ENCODE peak calls at places on chromosomes 5 and 9, in nine cellular contexts. One of them, this sample, is unnamed.

GRCh38 chr5:176624916-176625315 is 5.4 kb downstream of the SNCB start:
- DNase-seq in hepatocyte: no peak
- DNase-seq in fibroblast of lung: no peak
- DNase-seq in GM23248: no peak
- DNase-seq in HCT116: no peak
- DNase-seq in IMR-90: no peak
- DNase-seq in K562: no peak
- DNase-seq in OCI-LY7: no peak
- DNase-seq in mesenchymal stem cell: no peak
- DNase-seq in this sample: no peak

GRCh38 chr5:112636288-112636731 is 101.4 kb upstream of the APC start:
- DNase-seq in GM23248: no peak
- DNase-seq in fibroblast of lung: no peak
- DNase-seq in hepatocyte: peak; percentile 53
- DNase-seq in K562: no peak
- DNase-seq in HCT116: no peak
- DNase-seq in IMR-90: no peak
- DNase-seq in OCI-LY7: no peak
- DNase-seq in mesenchymal stem cell: no peak
- DNase-seq in this sample: no peak

GRCh38 chr9:4164356-4164755 is 135.5 kb downstream of the GLIS3 start:
- DNase-seq in IMR-90: no peak
- DNase-seq in GM23248: no peak
- DNase-seq in mesenchymal stem cell: peak; percentile 54
- DNase-seq in fibroblast of lung: no peak
- DNase-seq in HCT116: no peak
- DNase-seq in hepatocyte: no peak
- DNase-seq in OCI-LY7: no peak
- DNase-seq in K562: no peak
- DNase-seq in this sample: no peak

GRCh38 chr5:112555691-112556090 is 136.6 kb upstream of the EPB41L4A start:
- DNase-seq in IMR-90: peak; percentile 57
- DNase-seq in hepatocyte: no peak
- DNase-seq in GM23248: peak; percentile 74
- DNase-seq in OCI-LY7: no peak
- DNase-seq in K562: no peak
- DNase-seq in mesenchymal stem cell: peak; percentile 30
- DNase-seq in HCT116: no peak
- DNase-seq in fibroblast of lung: peak; percentile 23
- DNase-seq in this sample: no peak

GRCh38 chr5:132025403-132025971 is 14.0 kb upstream of the ACSL6 start:
- DNase-seq in GM23248: no peak
- DNase-seq in K562: no peak
- DNase-seq in OCI-LY7: no peak
- DNase-seq in fibroblast of lung: no peak
- DNase-seq in hepatocyte: no peak
- DNase-seq in IMR-90: no peak
- DNase-seq in mesenchymal stem cell: no peak
- DNase-seq in HCT116: no peak
- DNase-seq in this sample: no peak

GRCh38 chr5:169431386-169431785 is 130.4 kb upstream of the SLIT3 start:
- DNase-seq in fibroblast of lung: peak; percentile 27
- DNase-seq in IMR-90: no peak
- DNase-seq in GM23248: peak; percentile 41
- DNase-seq in K562: no peak
- DNase-seq in mesenchymal stem cell: no peak
- DNase-seq in hepatocyte: no peak
- DNase-seq in OCI-LY7: no peak
- DNase-seq in HCT116: no peak
- DNase-seq in this sample: no peak

GRCh38 chr5:24381861-24382460 is 262.8 kb downstream of the CDH10 start:
- DNase-seq in GM23248: no peak
- DNase-seq in IMR-90: no peak
- DNase-seq in mesenchymal stem cell: peak; percentile 65
- DNase-seq in fibroblast of lung: no peak
- DNase-seq in K562: no peak
- DNase-seq in HCT116: no peak
- DNase-seq in hepatocyte: no peak
- DNase-seq in OCI-LY7: peak; percentile 19
- DNase-seq in this sample: no peak

GRCh38 chr9:97440160-97440559 is 28.3 kb downstream of the TDRD7 start:
- DNase-seq in HCT116: no peak
- DNase-seq in mesenchymal stem cell: no peak
- DNase-seq in fibroblast of lung: no peak
- DNase-seq in GM23248: no peak
- DNase-seq in hepatocyte: no peak
- DNase-seq in IMR-90: no peak
- DNase-seq in OCI-LY7: no peak
- DNase-seq in K562: no peak
- DNase-seq in this sample: no peak

GRCh38 chr9:88997646-88998045 is 6.4 kb downstream of the S1PR3 start:
- DNase-seq in hepatocyte: no peak
- DNase-seq in GM23248: no peak
- DNase-seq in K562: no peak
- DNase-seq in IMR-90: no peak
- DNase-seq in OCI-LY7: no peak
- DNase-seq in fibroblast of lung: no peak
- DNase-seq in mesenchymal stem cell: no peak
- DNase-seq in HCT116: no peak
- DNase-seq in this sample: no peak

GRCh38 chr9:113528088-113528487 is 64.6 kb downstream of the RGS3 start:
- DNase-seq in K562: no peak
- DNase-seq in mesenchymal stem cell: no peak
- DNase-seq in OCI-LY7: no peak
- DNase-seq in IMR-90: no peak
- DNase-seq in hepatocyte: no peak
- DNase-seq in fibroblast of lung: no peak
- DNase-seq in HCT116: no peak
- DNase-seq in GM23248: no peak
- DNase-seq in this sample: no peak
- H3K36me3 ChIP-seq in K562: no peaks in the 10 kb centered on the region
- H3K36me3 ChIP-seq in mesenchymal stem cell: no peaks in the 10 kb centered on the region
- H3K36me3 ChIP-seq in OCI-LY7: peaks cover 24% of the 10 kb centered on the region
- H3K36me3 ChIP-seq in IMR-90: no peaks in the 10 kb centered on the region
- H3K36me3 ChIP-seq in hepatocyte: no peaks in the 10 kb centered on the region
- H3K36me3 ChIP-seq in fibroblast of lung: no peaks in the 10 kb centered on the region
- H3K36me3 ChIP-seq in HCT116: peaks cover 39% of the 10 kb centered on the region
- H3K36me3 ChIP-seq in GM23248: no peaks in the 10 kb centered on the region
- H3K36me3 ChIP-seq in this sample: no peaks in the 10 kb centered on the region

DNA sequence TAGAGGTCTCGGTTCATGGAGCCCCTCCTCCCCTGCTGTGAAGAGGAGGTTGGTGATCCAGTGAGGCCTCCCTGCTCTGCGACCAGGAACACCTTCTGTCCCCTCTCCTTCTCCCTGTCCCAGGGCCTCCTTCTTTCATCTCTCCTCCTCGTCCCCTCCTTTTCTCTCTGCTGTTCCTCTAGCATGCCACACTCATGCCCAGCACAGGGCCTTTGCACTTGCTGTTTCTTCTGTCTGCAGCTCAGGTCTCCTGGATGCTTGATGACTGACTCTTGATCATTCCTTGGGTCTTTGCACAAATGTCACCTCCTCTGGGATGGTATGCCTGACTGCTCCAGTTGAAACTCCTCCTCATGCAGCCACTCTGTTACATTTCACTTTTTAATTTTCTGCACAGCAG is 23.2 kb upstream of the PSD2 start:
- DNase-seq in hepatocyte: no peak
- DNase-seq in mesenchymal stem cell: no peak
- DNase-seq in K562: no peak
- DNase-seq in GM23248: no peak
- DNase-seq in IMR-90: no peak
- DNase-seq in fibroblast of lung: no peak
- DNase-seq in OCI-LY7: no peak
- DNase-seq in HCT116: no peak
- DNase-seq in this sample: no peak
- H3K4me2 ChIP-seq in hepatocyte: no peak overlapping the region
- H3K4me2 ChIP-seq in mesenchymal stem cell: no peak overlapping the region
- H3K4me2 ChIP-seq in K562: no peak overlapping the region
- H3K4me2 ChIP-seq in GM23248: no peak overlapping the region
- H3K4me2 ChIP-seq in IMR-90: no peak overlapping the region
- H3K4me2 ChIP-seq in fibroblast of lung: no peak overlapping the region
- H3K4me2 ChIP-seq in OCI-LY7: no peak overlapping the region
- H3K4me2 ChIP-seq in HCT116: no peak overlapping the region
- H3K4me2 ChIP-seq in this sample: no peak overlapping the region

GRCh38 chr9:114308361-114308950 is 14.4 kb upstream of the ORM1 start:
- DNase-seq in OCI-LY7: no peak
- DNase-seq in GM23248: no peak
- DNase-seq in fibroblast of lung: no peak
- DNase-seq in mesenchymal stem cell: no peak
- DNase-seq in K562: no peak
- DNase-seq in HCT116: no peak
- DNase-seq in IMR-90: no peak
- DNase-seq in hepatocyte: no peak
- DNase-seq in this sample: no peak
- H3K36me3 ChIP-seq in OCI-LY7: no peaks in the 10 kb centered on the region
- H3K36me3 ChIP-seq in GM23248: no peaks in the 10 kb centered on the region
- H3K36me3 ChIP-seq in fibroblast of lung: peaks cover 2% of the 10 kb centered on the region
- H3K36me3 ChIP-seq in mesenchymal stem cell: peaks cover 5% of the 10 kb centered on the region
- H3K36me3 ChIP-seq in K562: no peaks in the 10 kb centered on the region
- H3K36me3 ChIP-seq in HCT116: no peaks in the 10 kb centered on the region
- H3K36me3 ChIP-seq in IMR-90: peaks cover 15% of the 10 kb centered on the region
- H3K36me3 ChIP-seq in hepatocyte: no peaks in the 10 kb centered on the region
- H3K36me3 ChIP-seq in this sample: peaks cover 2% of the 10 kb centered on the region

DNA sequence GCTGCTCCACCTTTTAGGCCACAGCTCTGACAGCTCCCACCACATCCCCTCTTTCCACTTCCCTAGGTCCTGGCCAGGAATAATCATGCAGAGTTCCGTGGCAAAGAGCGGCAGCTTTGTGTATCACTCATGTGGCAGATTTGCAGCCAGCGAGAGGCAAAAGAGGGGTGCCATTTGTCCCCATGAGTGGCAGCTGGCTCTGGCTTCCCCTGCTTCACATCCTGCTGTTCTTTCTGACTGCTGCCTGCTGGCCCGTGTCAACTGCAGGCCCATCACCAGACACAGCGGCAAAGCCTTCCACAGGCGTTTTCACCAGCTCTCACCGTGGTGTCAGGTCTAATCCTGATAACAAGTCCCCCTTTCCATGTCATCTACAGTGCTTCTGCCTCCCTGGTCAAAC is 430.6 kb upstream of the DAP start:
- DNase-seq in fibroblast of lung: no peak
- DNase-seq in GM23248: no peak
- DNase-seq in mesenchymal stem cell: no peak
- DNase-seq in IMR-90: no peak
- DNase-seq in K562: no peak
- DNase-seq in HCT116: no peak
- DNase-seq in hepatocyte: no peak
- DNase-seq in OCI-LY7: no peak
- DNase-seq in this sample: no peak
- H3K4me2 ChIP-seq in fibroblast of lung: no peak overlapping the region
- H3K4me2 ChIP-seq in GM23248: no peak overlapping the region
- H3K4me2 ChIP-seq in mesenchymal stem cell: no peak overlapping the region
- H3K4me2 ChIP-seq in IMR-90: no peak overlapping the region
- H3K4me2 ChIP-seq in K562: no peak overlapping the region
- H3K4me2 ChIP-seq in HCT116: no peak overlapping the region
- H3K4me2 ChIP-seq in hepatocyte: no peak overlapping the region
- H3K4me2 ChIP-seq in OCI-LY7: no peak overlapping the region
- H3K4me2 ChIP-seq in this sample: no peak overlapping the region

GRCh38 chr9:137394866-137395665 is 27.9 kb downstream of the EXD3 start:
- DNase-seq in mesenchymal stem cell: no peak
- DNase-seq in hepatocyte: no peak
- DNase-seq in GM23248: no peak
- DNase-seq in fibroblast of lung: no peak
- DNase-seq in HCT116: no peak
- DNase-seq in OCI-LY7: no peak
- DNase-seq in IMR-90: no peak
- DNase-seq in K562: peak; percentile 40
- DNase-seq in this sample: no peak

GRCh38 chr9:137391411-137391754 is 31.6 kb downstream of the EXD3 start:
- DNase-seq in IMR-90: no peak
- DNase-seq in hepatocyte: no peak
- DNase-seq in OCI-LY7: no peak
- DNase-seq in fibroblast of lung: no peak
- DNase-seq in mesenchymal stem cell: no peak
- DNase-seq in GM23248: no peak
- DNase-seq in K562: no peak
- DNase-seq in HCT116: no peak
- DNase-seq in this sample: no peak

GRCh38 chr9:137393176-137394150 is 29.5 kb downstream of the EXD3 start:
- DNase-seq in IMR-90: no peak
- DNase-seq in mesenchymal stem cell: no peak
- DNase-seq in HCT116: no peak
- DNase-seq in fibroblast of lung: no peak
- DNase-seq in GM23248: no peak
- DNase-seq in hepatocyte: no peak
- DNase-seq in OCI-LY7: no peak
- DNase-seq in K562: no peak
- DNase-seq in this sample: no peak

GRCh38 chr9:137390553-137391410 is 32.2 kb downstream of the EXD3 start:
- DNase-seq in GM23248: no peak
- DNase-seq in K562: no peak
- DNase-seq in HCT116: no peak
- DNase-seq in IMR-90: no peak
- DNase-seq in fibroblast of lung: no peak
- DNase-seq in hepatocyte: no peak
- DNase-seq in mesenchymal stem cell: no peak
- DNase-seq in OCI-LY7: no peak
- DNase-seq in this sample: no peak

GRCh38 chr9:137392232-137393007 is 30.5 kb downstream of the EXD3 start:
- DNase-seq in OCI-LY7: no peak
- DNase-seq in IMR-90: no peak
- DNase-seq in HCT116: no peak
- DNase-seq in GM23248: no peak
- DNase-seq in mesenchymal stem cell: no peak
- DNase-seq in fibroblast of lung: no peak
- DNase-seq in K562: no peak
- DNase-seq in hepatocyte: no peak
- DNase-seq in this sample: no peak
- H3K36me3 ChIP-seq in OCI-LY7: no peaks in the 10 kb centered on the region
- H3K36me3 ChIP-seq in IMR-90: peaks cover 4% of the 10 kb centered on the region
- H3K36me3 ChIP-seq in HCT116: no peaks in the 10 kb centered on the region
- H3K36me3 ChIP-seq in GM23248: no peaks in the 10 kb centered on the region
- H3K36me3 ChIP-seq in mesenchymal stem cell: no peaks in the 10 kb centered on the region
- H3K36me3 ChIP-seq in fibroblast of lung: no peaks in the 10 kb centered on the region
- H3K36me3 ChIP-seq in K562: peaks cover 2% of the 10 kb centered on the region
- H3K36me3 ChIP-seq in hepatocyte: no peaks in the 10 kb centered on the region
- H3K36me3 ChIP-seq in this sample: no peaks in the 10 kb centered on the region

GRCh38 chr5:141508808-141509611 is 20.1 kb downstream of the PCDHGC5 start:
- DNase-seq in fibroblast of lung: peak; percentile 97
- DNase-seq in GM23248: peak; percentile 99
- DNase-seq in mesenchymal stem cell: peak; percentile 99
- DNase-seq in K562: no peak
- DNase-seq in hepatocyte: peak; percentile 78
- DNase-seq in OCI-LY7: peak; percentile 75
- DNase-seq in HCT116: no peak
- DNase-seq in IMR-90: peak; percentile 97
- DNase-seq in this sample: peak; percentile 99
- H3K4me2 ChIP-seq in fibroblast of lung: peak overlapping the region; percentile 83
- H3K4me2 ChIP-seq in GM23248: peak overlapping the region; percentile 87
- H3K4me2 ChIP-seq in mesenchymal stem cell: peak overlapping the region; percentile 69
- H3K4me2 ChIP-seq in K562: no peak overlapping the region
- H3K4me2 ChIP-seq in hepatocyte: peak overlapping the region; percentile 70
- H3K4me2 ChIP-seq in OCI-LY7: peak overlapping the region; percentile 94
- H3K4me2 ChIP-seq in HCT116: no peak overlapping the region
- H3K4me2 ChIP-seq in IMR-90: peak overlapping the region; percentile 45
- H3K4me2 ChIP-seq in this sample: peak overlapping the region; percentile 85

GRCh38 chr5:134392301-134392700 is 19.4 kb downstream of the CDKN2AIPNL start:
- DNase-seq in IMR-90: peak; percentile 70
- DNase-seq in HCT116: no peak
- DNase-seq in fibroblast of lung: peak; percentile 67
- DNase-seq in OCI-LY7: no peak
- DNase-seq in GM23248: no peak
- DNase-seq in hepatocyte: no peak
- DNase-seq in mesenchymal stem cell: peak; percentile 43
- DNase-seq in K562: no peak
- DNase-seq in this sample: no peak
- H3K36me3 ChIP-seq in IMR-90: peaks cover 52% of the 10 kb centered on the region
- H3K36me3 ChIP-seq in HCT116: peaks cover 40% of the 10 kb centered on the region
- H3K36me3 ChIP-seq in fibroblast of lung: peaks cover 9% of the 10 kb centered on the region
- H3K36me3 ChIP-seq in OCI-LY7: peaks cover 82% of the 10 kb centered on the region
- H3K36me3 ChIP-seq in GM23248: peaks cover 78% of the 10 kb centered on the region
- H3K36me3 ChIP-seq in hepatocyte: peaks cover 10% of the 10 kb centered on the region
- H3K36me3 ChIP-seq in mesenchymal stem cell: peaks cover 96% of the 10 kb centered on the region
- H3K36me3 ChIP-seq in K562: peaks cover 76% of the 10 kb centered on the region
- H3K36me3 ChIP-seq in this sample: peaks cover 78% of the 10 kb centered on the region